ENCODE peak calls at places on chromosomes 4 and X, in nine cellular contexts. G is cardiac muscle cell, R is dorsolateral prefrontal cortex, O is heart right ventricle, N is fibroblast of mammary gland, I is coronary artery, T is Calu3, U is lung, A is tibial artery. Y is an unnamed sample.
A peak's percentile ranks its signal among the peaks of the same experiment; 100 is the strongest.

GRCh38 chr4:27148211-27148895 is 287.7 kb downstream of the STIM2 start:
- DNase-seq in G (no peak), R (no peak), O (no peak), N (peak; percentile 33), I (no peak), T (no peak), U (no peak), A (no peak), Y (no peak)

GRCh38 chr4:67049446-67049845 is 495.9 kb downstream of the CENPC start:
- DNase-seq in G (no peak), R (no peak), O (no peak), N (no peak), I (no peak), T (no peak), U (no peak), A (no peak), Y (no peak)

GRCh38 chrX:63929608-63930007 is 144.6 kb upstream of the ARHGEF9 start:
- DNase-seq in G (no peak), R (no peak), O (no peak), N (no peak), I (no peak), T (no peak), U (no peak), A (no peak), Y (no peak)

GRCh38 chr4:10102981-10103330 is 13.6 kb downstream of the WDR1 start:
- DNase-seq in G (no peak), R (no peak), O (no peak), N (no peak), I (no peak), T (no peak), U (no peak), A (no peak), Y (no peak)

GRCh38 chrX:136752796-136753195 is 27.9 kb downstream of the ARHGEF6 start:
- DNase-seq in G (no peak), R (no peak), O (no peak), N (peak; percentile 57), I (no peak), T (no peak), U (no peak), A (peak; percentile 35), Y (peak; percentile 45)

GRCh38 chrX:113512700-113513395 is 672.2 kb upstream of the AMOT start:
- DNase-seq in G (peak; percentile 74), R (no peak), O (no peak), N (peak; percentile 86), I (no peak), T (peak; percentile 6), U (no peak), A (no peak), Y (peak; percentile 80)

GRCh38 chrX:46642145-46642544 is 68.6 kb downstream of the CHST7 start:
- DNase-seq in G (peak; percentile 62), R (no peak), O (no peak), N (peak; percentile 39), I (no peak), T (no peak), U (no peak), A (no peak), Y (peak; percentile 33)

GRCh38 chrX:20527458-20528099 is 260.9 kb upstream of the RPS6KA3 start:
- DNase-seq in G (peak; percentile 36), R (no peak), O (no peak), N (peak; percentile 41), I (no peak), T (no peak), U (no peak), A (peak; percentile 19), Y (peak; percentile 53)

GRCh38 chrX:53695901-53696300 is 9.4 kb upstream of the HUWE1 start:
- DNase-seq in G (no peak), R (no peak), O (no peak), N (no peak), I (no peak), T (no peak), U (no peak), A (no peak), Y (no peak)

GRCh38 chrX:1524874-1525582 is 12.0 kb downstream of the P2RY8 start:
- DNase-seq in G (no peak), R (no peak), O (no peak), N (no peak), I (no peak), T (no peak), U (no peak), A (no peak), Y (no peak)

GRCh38 chrX:72216973-72217372 is 21.9 kb downstream of the ERCC6L start:
- DNase-seq in G (no peak), R (no peak), O (no peak), N (no peak), I (no peak), T (no peak), U (no peak), A (no peak), Y (no peak)

GRCh38 chr4:37482236-37482635 is 203.9 kb downstream of the RELL1 start:
- DNase-seq in G (no peak), R (no peak), O (no peak), N (no peak), I (no peak), T (no peak), U (no peak), A (no peak), Y (no peak)

GRCh38 chr4:183355405-183355804 is 33.2 kb upstream of the CLDN24 start:
- DNase-seq in G (peak; percentile 77), R (no peak), O (no peak), N (peak; percentile 56), I (no peak), T (peak; percentile 32), U (no peak), A (no peak), Y (peak; percentile 94)

GRCh38 chrX:2426289-2426882 is 74.4 kb downstream of the DHRSX start:
- DNase-seq in G (no peak), R (no peak), O (no peak), N (no peak), I (no peak), T (no peak), U (no peak), A (no peak), Y (no peak)

GRCh38 chrX:100685284-100685996 is 41.4 kb downstream of the SRPX2 start:
- DNase-seq in G (peak; percentile 84), R (peak; percentile 78), O (no peak), N (peak; percentile 81), I (no peak), T (peak; percentile 73), U (peak; percentile 70), A (peak; percentile 76), Y (peak; percentile 86)

GRCh38 chr4:82522472-82522871 is 39.3 kb downstream of the TMEM150C start:
- DNase-seq in G (no peak), R (no peak), O (no peak), N (no peak), I (no peak), T (no peak), U (no peak), A (no peak), Y (no peak)

GRCh38 chr4:176102414-176102813 is 36.8 kb downstream of the WDR17 start:
- DNase-seq in G (no peak), R (no peak), O (no peak), N (no peak), I (no peak), T (no peak), U (no peak), A (no peak), Y (peak; percentile 13)

GRCh38 chr4:176099314-176099713 is 33.7 kb downstream of the WDR17 start:
- DNase-seq in G (no peak), R (no peak), O (no peak), N (no peak), I (no peak), T (no peak), U (no peak), A (no peak), Y (no peak)
- TF ChIP-seq CTCF in G (no peak), R (no peak), O (no peak), N (peak; percentile 23), I (no peak), T (no peak), U (no peak), A (no peak), Y (peak; percentile 11)

DNA sequence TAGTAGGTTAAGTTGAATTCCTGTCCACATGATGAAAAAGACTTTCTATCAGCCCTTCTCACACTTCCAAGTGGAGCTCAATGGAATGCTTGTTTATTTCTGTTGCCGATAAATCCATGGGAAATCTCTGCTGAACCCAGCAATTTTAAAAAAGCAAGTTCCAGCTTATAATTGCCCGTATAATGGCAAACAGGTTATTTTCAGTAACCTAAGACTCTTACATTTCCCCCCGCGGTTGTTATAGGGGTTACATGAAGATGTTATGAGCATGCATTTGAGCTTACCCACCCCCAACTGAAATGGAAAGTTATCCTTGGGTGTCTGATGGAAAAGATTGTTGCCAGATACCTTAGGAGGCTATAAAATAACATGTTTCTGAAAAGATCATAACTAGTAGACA is 136.2 kb downstream of the PALLD start:
- DNase-seq in G (no peak), R (no peak), O (no peak), N (no peak), I (no peak), T (no peak), U (no peak), A (no peak), Y (no peak)
- TF ChIP-seq CTCF in G (no peak), R (no peak), O (no peak), N (no peak), I (no peak), T (no peak), U (no peak), A (no peak), Y (no peak)

DNA sequence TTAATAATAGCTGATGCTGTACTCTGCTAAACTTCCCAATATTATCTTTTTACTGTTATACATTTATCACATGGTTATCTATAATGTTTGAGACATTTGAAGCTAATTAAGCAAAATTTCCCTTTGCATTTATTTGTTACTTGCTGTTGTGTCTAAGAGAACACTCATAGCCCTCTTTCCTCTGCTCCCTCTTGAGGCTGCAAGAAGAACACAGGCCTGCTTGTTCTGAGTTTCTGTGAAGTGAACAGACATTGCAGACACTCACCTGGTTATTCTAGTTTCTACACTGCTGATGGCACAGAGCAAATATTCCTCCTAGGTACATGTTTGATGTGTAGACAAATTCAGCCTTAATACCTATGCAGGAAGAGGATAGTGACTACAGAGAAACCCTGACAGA is 367.8 kb downstream of the GASK1B start:
- DNase-seq in G (no peak), R (no peak), O (no peak), N (peak; percentile 13), I (no peak), T (no peak), U (no peak), A (no peak), Y (no peak)
- TF ChIP-seq CTCF in G (peak; percentile 17), R (peak; percentile 27), O (peak; percentile 14), N (peak; percentile 46), I (no peak), T (no peak), U (no peak), A (no peak), Y (no peak)

DNA sequence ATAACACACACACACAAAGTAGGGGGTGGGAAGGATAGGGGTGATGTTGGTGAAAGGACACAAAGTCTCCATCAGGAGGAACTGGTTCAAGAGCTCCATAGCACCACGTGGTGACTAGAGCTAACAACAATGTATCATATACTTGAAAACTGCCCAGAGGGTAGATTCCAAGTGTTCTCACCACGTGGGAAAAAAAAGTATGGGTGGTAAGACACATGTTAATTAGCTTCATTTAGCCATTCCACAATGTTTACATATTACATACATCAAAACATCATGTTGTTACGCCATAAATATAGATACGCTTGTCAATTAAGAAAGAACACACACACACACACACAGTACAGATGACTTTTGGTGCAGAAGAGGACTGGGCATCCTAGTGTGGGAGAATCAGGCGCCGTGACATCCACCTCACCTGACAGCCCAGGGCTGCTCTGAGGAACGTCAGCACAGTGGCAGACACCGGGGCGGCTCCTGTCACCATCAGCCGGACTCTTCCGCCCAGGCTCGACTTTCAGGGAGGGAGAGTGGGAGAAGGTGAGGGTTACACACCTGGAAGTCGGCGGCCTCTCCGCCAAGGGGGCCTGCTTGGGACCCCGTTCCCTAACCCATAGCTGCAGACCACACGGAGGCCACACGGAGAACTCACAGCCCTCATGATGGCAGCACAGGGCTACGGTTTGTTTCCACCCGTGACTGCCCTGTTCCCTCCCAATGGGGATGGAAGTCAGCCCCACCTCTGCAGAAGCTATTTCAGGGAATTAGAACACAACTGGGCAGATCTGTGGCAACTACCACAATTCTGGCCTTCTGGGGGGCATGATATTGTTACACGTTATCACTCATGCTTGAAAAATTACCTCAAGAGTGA is 31.8 kb upstream of the CENPU start:
- DNase-seq in G (no peak), R (no peak), O (no peak), N (no peak), I (no peak), T (no peak), U (no peak), A (no peak), Y (no peak)
- TF ChIP-seq CTCF in G (no peak), R (no peak), O (no peak), N (no peak), I (no peak), T (no peak), U (no peak), A (no peak), Y (no peak)